ENCODE peak calls at places on chromosomes 5 and 9, in five cellular contexts. Z, J, L, P and U are unnamed samples.

GRCh38 chr9:87725900-87726709 is at the start of gene CTSL:
- DNase-seq in L (peak; percentile 89), J (peak; percentile 92), P (peak; percentile 91), Z (peak; percentile 98), U (peak; percentile 89)

GRCh38 chr5:101424530-101425175 is 521.6 kb upstream of the ST8SIA4 start:
- DNase-seq in L (no peak), J (peak; percentile 4), Z (no peak), P (no peak), U (no peak)

GRCh38 chr9:108775901-108776306 is 79.9 kb downstream of the ACTL7B start:
- DNase-seq in J (no peak), Z (no peak), L (no peak), P (no peak), U (no peak)

GRCh38 chr5:72151169-72151568 is 43.9 kb downstream of the MAP1B start:
- DNase-seq in J (no peak), P (no peak), L (no peak), Z (no peak), U (no peak)

GRCh38 chr9:138007566-138008080 is 130.0 kb downstream of the CACNA1B start:
- DNase-seq in L (no peak), Z (peak; percentile 50), J (no peak), P (no peak), U (peak; percentile 40)

GRCh38 chr5:83564069-83564749 is 92.7 kb downstream of the VCAN start:
- DNase-seq in L (no peak), P (no peak), Z (no peak), J (peak; percentile 44), U (no peak)

GRCh38 chr5:6766558-6767191 is 53.4 kb downstream of the TENT4A start:
- DNase-seq in L (peak; percentile 91), P (peak; percentile 82), J (peak; percentile 94), Z (peak; percentile 93), U (peak; percentile 85)

GRCh38 chr5:134527961-134528424 is 2.5 kb downstream of the JADE2 start:
- DNase-seq in Z (no peak), P (peak; percentile 64), J (no peak), L (no peak), U (no peak)

GRCh38 chr9:72401396-72401795 is 36.4 kb upstream of the ZFAND5 start:
- DNase-seq in J (no peak), L (no peak), Z (no peak), P (no peak), U (no peak)

GRCh38 chr9:109444771-109445320 is 53.3 kb downstream of the PTPN3 start:
- DNase-seq in J (no peak), P (no peak), Z (no peak), L (no peak), U (no peak)

GRCh38 chr5:172048539-172049101 is 42.2 kb upstream of the FBXW11 start:
- DNase-seq in L (no peak), J (no peak), P (no peak), Z (no peak), U (peak; percentile 58)

GRCh38 chr5:7347377-7347776 is 48.6 kb upstream of the ADCY2 start:
- DNase-seq in L (no peak), Z (no peak), J (no peak), P (no peak), U (no peak)

GRCh38 chr5:108561416-108562204 is 179.7 kb upstream of the FBXL17 start:
- DNase-seq in J (no peak), P (no peak), Z (no peak), L (no peak), U (no peak)

GRCh38 chr5:142969624-142970439 is 199.7 kb downstream of the ARHGAP26 start:
- DNase-seq in L (no peak), P (no peak), J (no peak), Z (no peak), U (no peak)

GRCh38 chr9:136342191-136343120 is 15.1 kb downstream of the GPSM1 start:
- DNase-seq in P (peak; percentile 95), L (peak; percentile 87), J (peak; percentile 68), Z (peak; percentile 93), U (peak; percentile 90)

GRCh38 chr9:106976772-106977171 is 113.8 kb downstream of the ZNF462 start:
- DNase-seq in J (no peak), Z (no peak), L (no peak), P (no peak), U (no peak)

GRCh38 chr9:34417734-34418133 is 40.6 kb downstream of the FAM219A start:
- DNase-seq in J (no peak), L (no peak), P (peak; percentile 24), Z (no peak), U (no peak)

GRCh38 chr5:131525805-131526204 is 109.2 kb downstream of the RAPGEF6 start:
- DNase-seq in P (no peak), J (no peak), Z (no peak), L (no peak), U (no peak)

GRCh38 chr9:123695391-123695790 is 234.5 kb downstream of the DENND1A start:
- DNase-seq in L (no peak), J (no peak), P (no peak), Z (no peak), U (no peak)

GRCh38 chr9:130837644-130838043 is 2.6 kb downstream of the ABL1 start:
- DNase-seq in L (no peak), J (no peak), P (no peak), Z (no peak), U (no peak)

GRCh38 chr5:21391506-21391905 is 1403.5 kb upstream of the CDH18 start:
- DNase-seq in J (no peak), L (no peak), Z (no peak), P (no peak), U (no peak)

GRCh38 chr5:44828719-44829118 is 20.0 kb downstream of the MRPS30 start:
- DNase-seq in J (no peak), P (no peak), L (no peak), Z (no peak), U (no peak)

GRCh38 chr5:33482335-33482734 is 41.6 kb downstream of the TARS1 start:
- DNase-seq in Z (no peak), L (no peak), J (no peak), P (no peak), U (no peak)

DNA sequence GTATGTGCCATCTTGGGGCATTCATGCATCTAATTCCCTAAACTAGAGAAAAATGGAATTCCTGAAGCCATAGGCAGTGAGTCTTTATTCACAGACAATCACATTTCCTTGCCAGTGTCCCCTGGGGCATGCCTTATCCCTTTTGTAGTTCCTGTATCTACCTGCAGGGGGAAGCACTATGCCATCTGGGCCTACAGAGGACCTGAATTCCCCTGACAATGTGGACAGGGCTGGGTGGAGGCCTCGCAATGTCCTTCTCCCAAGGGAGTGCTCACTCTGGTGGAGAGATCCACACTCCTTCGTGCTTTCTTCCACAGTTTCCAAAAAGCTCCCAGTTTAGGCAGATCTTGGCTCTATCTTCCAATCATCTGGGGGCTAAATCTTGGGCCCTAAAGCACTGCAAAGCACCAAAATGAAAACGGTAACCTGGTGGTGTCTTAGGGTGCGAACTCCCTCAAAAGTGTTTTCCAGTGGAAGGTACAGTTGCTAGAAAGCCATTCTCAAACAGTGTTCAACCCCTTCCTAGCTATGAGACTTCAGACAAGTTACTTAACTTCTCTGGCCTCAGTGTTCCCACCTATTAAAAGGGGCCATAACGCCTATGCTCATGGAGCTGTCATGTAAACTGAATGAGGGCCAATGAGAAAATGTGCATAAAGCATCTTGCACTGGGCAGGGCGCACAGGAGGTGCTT is 17.5 kb downstream of the WHRN start:
- DNase-seq in Z (peak; percentile 80), P (peak; percentile 65), J (peak; percentile 74), L (peak; percentile 73), U (peak; percentile 73)
- H3K4me1 ChIP-seq in Z (no peaks in the 10 kb centered on the region), P (peaks cover 5% of the 10 kb centered on the region), J (peaks cover 9% of the 10 kb centered on the region), L (no peaks in the 10 kb centered on the region), U (peaks cover 8% of the 10 kb centered on the region)

GRCh38 chr9:35861161-35861897 is 8.9 kb downstream of the OR13J1 start:
- DNase-seq in L (no peak), P (no peak), Z (peak; percentile 30), J (no peak), U (no peak)

GRCh38 chr9:35856882-35857281 is 13.3 kb downstream of the OR13J1 start:
- DNase-seq in Z (peak; percentile 19), J (no peak), L (no peak), P (no peak), U (no peak)

GRCh38 chr9:35859995-35860348 is 10.2 kb downstream of the OR13J1 start:
- DNase-seq in J (no peak), P (no peak), L (no peak), Z (peak; percentile 34), U (no peak)

GRCh38 chr9:35858428-35858827 is 11.8 kb downstream of the OR13J1 start:
- DNase-seq in P (no peak), L (no peak), Z (no peak), J (no peak), U (no peak)

GRCh38 chr9:35859310-35859994 is 10.7 kb downstream of the OR13J1 start:
- DNase-seq in P (peak; percentile 40), L (no peak), Z (peak; percentile 64), J (peak; percentile 42), U (no peak)
- TF ChIP-seq CTCF in P (no peak), L (no peak), Z (no peak), J (no peak), U (no peak)

GRCh38 chr5:173098787-173099186 is 42.6 kb downstream of the CREBRF start:
- DNase-seq in Z (no peak), P (no peak), J (no peak), L (no peak), U (no peak)

GRCh38 chr5:173101245-173101644 is 43.1 kb upstream of the BNIP1 start:
- DNase-seq in J (no peak), P (no peak), L (no peak), Z (no peak), U (no peak)

GRCh38 chr5:173108914-173109313 is 35.4 kb upstream of the BNIP1 start:
- DNase-seq in P (no peak), Z (no peak), J (no peak), L (no peak), U (no peak)

GRCh38 chr5:173099461-173099860 is 43.3 kb downstream of the CREBRF start:
- DNase-seq in J (no peak), P (no peak), L (no peak), Z (no peak), U (no peak)

DNA sequence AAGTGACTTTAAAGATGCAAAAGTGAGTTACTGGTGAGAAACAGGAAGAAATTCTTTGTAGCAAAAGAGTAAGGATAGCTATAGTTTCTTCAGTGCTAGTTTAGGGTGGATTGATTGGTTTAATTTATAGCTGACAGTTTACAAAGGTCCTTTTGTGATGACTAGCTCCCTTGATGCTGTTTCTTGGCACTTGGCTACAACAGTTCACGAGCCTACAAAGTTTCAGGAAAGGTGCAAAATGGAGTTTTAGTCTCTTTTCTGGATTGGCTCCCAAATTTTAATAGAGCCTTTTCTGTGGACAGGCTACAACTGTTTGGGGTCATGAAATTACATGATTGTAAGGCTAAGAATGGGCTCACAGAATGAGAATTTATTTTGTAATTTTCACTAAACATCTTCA is 40.9 kb upstream of the BNIP1 start:
- DNase-seq in L (no peak), P (no peak), Z (no peak), J (no peak), U (no peak)
- TF ChIP-seq POLR2A in L (no peak), P (no peak), Z (no peak), J (no peak), U (no peak)

GRCh38 chr5:151617383-151617840 is 26.3 kb upstream of the FAT2 start:
- DNase-seq in P (no peak), L (no peak), Z (no peak), J (no peak), U (no peak)

GRCh38 chr5:151619812-151620462 is 28.8 kb upstream of the FAT2 start:
- DNase-seq in L (no peak), P (no peak), Z (no peak), J (no peak), U (no peak)

GRCh38 chr5:151620463-151620844 is 29.3 kb upstream of the FAT2 start:
- DNase-seq in L (no peak), P (no peak), J (no peak), Z (no peak), U (no peak)

GRCh38 chr5:151618907-151619306 is 27.8 kb upstream of the FAT2 start:
- DNase-seq in P (no peak), J (no peak), L (no peak), Z (no peak), U (no peak)

GRCh38 chr5:151617841-151618710 is 26.9 kb upstream of the FAT2 start:
- DNase-seq in P (no peak), J (peak; percentile 58), Z (no peak), L (no peak), U (no peak)
- H3K4me1 ChIP-seq in P (no peaks in the 10 kb centered on the region), J (peaks cover 21% of the 10 kb centered on the region), Z (no peaks in the 10 kb centered on the region), L (no peaks in the 10 kb centered on the region), U (no peaks in the 10 kb centered on the region)